ENCODE peak calls at places on chromosomes 1 and 21, in four cellular contexts. One of them, this sample, is unnamed.

GRCh38 chr1:217040696-217041095 is 317.5 kb upstream of the ESRRG start:
- DNase-seq in heart left ventricle: no peak
- DNase-seq in right lobe of liver: no peak
- DNase-seq in body of pancreas: no peak
- DNase-seq in this sample: no peak

GRCh38 chr1:86965012-86965826 is 50.8 kb downstream of the HS2ST1 start:
- DNase-seq in body of pancreas: peak
- DNase-seq in right lobe of liver: no peak
- DNase-seq in heart left ventricle: no peak
- DNase-seq in this sample: no peak

GRCh38 chr21:25881524-25882376 is 147.0 kb downstream of the GABPA start:
- DNase-seq in right lobe of liver: peak
- DNase-seq in body of pancreas: peak
- DNase-seq in heart left ventricle: peak
- DNase-seq in this sample: peak

GRCh38 chr1:170967042-170967910 is 31.9 kb downstream of the MROH9 start:
- DNase-seq in heart left ventricle: no peak
- DNase-seq in body of pancreas: peak
- DNase-seq in right lobe of liver: no peak
- DNase-seq in this sample: no peak

GRCh38 chr1:246602194-246602593 is 35.9 kb downstream of the CNST start:
- DNase-seq in heart left ventricle: no peak
- DNase-seq in right lobe of liver: no peak
- DNase-seq in body of pancreas: peak
- DNase-seq in this sample: no peak

GRCh38 chr1:98903726-98904125 is 100.9 kb downstream of the PLPPR5 start:
- DNase-seq in body of pancreas: no peak
- DNase-seq in heart left ventricle: no peak
- DNase-seq in right lobe of liver: no peak
- DNase-seq in this sample: no peak

GRCh38 chr1:59194621-59195020 is 102.3 kb upstream of the FGGY start:
- DNase-seq in heart left ventricle: no peak
- DNase-seq in right lobe of liver: no peak
- DNase-seq in body of pancreas: no peak
- DNase-seq in this sample: no peak

GRCh38 chr1:2564815-2565415 is 8.7 kb downstream of the TNFRSF14 start:
- DNase-seq in right lobe of liver: no peak
- DNase-seq in body of pancreas: no peak
- DNase-seq in heart left ventricle: no peak
- DNase-seq in this sample: no peak

GRCh38 chr1:214123061-214123784 is 135.4 kb downstream of the PROX1 start:
- DNase-seq in heart left ventricle: no peak
- DNase-seq in body of pancreas: peak
- DNase-seq in right lobe of liver: peak
- DNase-seq in this sample: peak

GRCh38 chr1:15524283-15525042 is 448 bp upstream of the CASP9 start:
- DNase-seq in body of pancreas: peak
- DNase-seq in heart left ventricle: peak
- DNase-seq in right lobe of liver: peak
- DNase-seq in this sample: peak

GRCh38 chr21:20875741-20876140 is 122.5 kb upstream of the NCAM2 start:
- DNase-seq in right lobe of liver: no peak
- DNase-seq in heart left ventricle: no peak
- DNase-seq in body of pancreas: no peak
- DNase-seq in this sample: no peak

GRCh38 chr21:19130379-19131028 is 726.9 kb upstream of the TMPRSS15 start:
- DNase-seq in body of pancreas: no peak
- DNase-seq in right lobe of liver: no peak
- DNase-seq in heart left ventricle: no peak
- DNase-seq in this sample: no peak

GRCh38 chr1:98053471-98054366 is 132.9 kb upstream of the DPYD start:
- DNase-seq in body of pancreas: peak
- DNase-seq in right lobe of liver: peak
- DNase-seq in heart left ventricle: peak
- DNase-seq in this sample: peak

GRCh38 chr1:46757956-46758304 is 39.0 kb upstream of the EFCAB14 start:
- DNase-seq in heart left ventricle: no peak
- DNase-seq in body of pancreas: no peak
- DNase-seq in right lobe of liver: no peak
- DNase-seq in this sample: no peak

GRCh38 chr21:44434568-44434925 is 20.8 kb upstream of the LRRC3 start:
- DNase-seq in heart left ventricle: peak
- DNase-seq in right lobe of liver: no peak
- DNase-seq in body of pancreas: no peak
- DNase-seq in this sample: no peak

GRCh38 chr1:153842006-153842471 is 66.8 kb downstream of the SLC27A3 start:
- DNase-seq in body of pancreas: no peak
- DNase-seq in heart left ventricle: no peak
- DNase-seq in right lobe of liver: no peak
- DNase-seq in this sample: no peak

GRCh38 chr1:110487676-110488075 is 31.3 kb downstream of the KCNA10 start:
- DNase-seq in heart left ventricle: no peak
- DNase-seq in body of pancreas: no peak
- DNase-seq in right lobe of liver: no peak
- DNase-seq in this sample: no peak

GRCh38 chr21:45080639-45081414 is 6.4 kb downstream of the ADARB1 start:
- DNase-seq in heart left ventricle: no peak
- DNase-seq in right lobe of liver: no peak
- DNase-seq in body of pancreas: no peak
- DNase-seq in this sample: peak

GRCh38 chr21:35096959-35097358 is 47.9 kb upstream of the RUNX1 start:
- DNase-seq in heart left ventricle: no peak
- DNase-seq in body of pancreas: no peak
- DNase-seq in right lobe of liver: no peak
- DNase-seq in this sample: no peak

GRCh38 chr1:222784916-222785315 is 29.9 kb upstream of the DISP1 start:
- DNase-seq in body of pancreas: no peak
- DNase-seq in right lobe of liver: no peak
- DNase-seq in heart left ventricle: no peak
- DNase-seq in this sample: no peak
- H3K4me3 ChIP-seq in body of pancreas: no peak
- H3K4me3 ChIP-seq in right lobe of liver: no peak
- H3K4me3 ChIP-seq in heart left ventricle: no peak
- H3K4me3 ChIP-seq in this sample: no peak

GRCh38 chr1:1231400-1232223 is at the start of gene SDF4:
- DNase-seq in heart left ventricle: peak
- DNase-seq in right lobe of liver: peak
- DNase-seq in body of pancreas: peak
- DNase-seq in this sample: peak
- TF ChIP-seq POLR2A in heart left ventricle: no peak
- TF ChIP-seq POLR2A in right lobe of liver: peak
- TF ChIP-seq POLR2A in body of pancreas: peak
- TF ChIP-seq POLR2A in this sample: no peak

GRCh38 chr1:160083968-160084770 is 2.8 kb downstream of the KCNJ9 start:
- DNase-seq in heart left ventricle: peak
- DNase-seq in body of pancreas: peak
- DNase-seq in right lobe of liver: peak
- DNase-seq in this sample: no peak
- H3K4me3 ChIP-seq in heart left ventricle: peak
- H3K4me3 ChIP-seq in body of pancreas: no peak
- H3K4me3 ChIP-seq in right lobe of liver: no peak
- H3K4me3 ChIP-seq in this sample: no peak

GRCh38 chr1:184755226-184756065 is 788 bp upstream of the EDEM3 start:
- DNase-seq in heart left ventricle: no peak
- DNase-seq in body of pancreas: no peak
- DNase-seq in right lobe of liver: no peak
- DNase-seq in this sample: no peak
- TF ChIP-seq POLR2A in heart left ventricle: no peak
- TF ChIP-seq POLR2A in body of pancreas: no peak
- TF ChIP-seq POLR2A in right lobe of liver: no peak
- TF ChIP-seq POLR2A in this sample: no peak

GRCh38 chr1:85580046-85580411 is 532 bp upstream of the CCN1 start:
- DNase-seq in heart left ventricle: no peak
- DNase-seq in right lobe of liver: no peak
- DNase-seq in body of pancreas: peak
- DNase-seq in this sample: peak
- H3K4me3 ChIP-seq in heart left ventricle: no peak
- H3K4me3 ChIP-seq in right lobe of liver: peak
- H3K4me3 ChIP-seq in body of pancreas: no peak
- H3K4me3 ChIP-seq in this sample: peak

GRCh38 chr21:31667141-31667540 is 7.6 kb downstream of the SOD1 start:
- DNase-seq in right lobe of liver: no peak
- DNase-seq in heart left ventricle: no peak
- DNase-seq in body of pancreas: no peak
- DNase-seq in this sample: no peak
- TF ChIP-seq POLR2A in right lobe of liver: no peak
- TF ChIP-seq POLR2A in heart left ventricle: no peak
- TF ChIP-seq POLR2A in body of pancreas: no peak
- TF ChIP-seq POLR2A in this sample: no peak

GRCh38 chr1:76074321-76075187 is at the start of gene ST6GALNAC3:
- DNase-seq in right lobe of liver: peak
- DNase-seq in heart left ventricle: peak
- DNase-seq in body of pancreas: peak
- DNase-seq in this sample: peak
- H3K4me3 ChIP-seq in right lobe of liver: peak
- H3K4me3 ChIP-seq in heart left ventricle: peak
- H3K4me3 ChIP-seq in body of pancreas: peak
- H3K4me3 ChIP-seq in this sample: peak

GRCh38 chr1:28887418-28887834 is 26.9 kb upstream of the EPB41 start:
- DNase-seq in body of pancreas: peak
- DNase-seq in right lobe of liver: peak
- DNase-seq in heart left ventricle: no peak
- DNase-seq in this sample: peak
- TF ChIP-seq POLR2A in body of pancreas: no peak
- TF ChIP-seq POLR2A in right lobe of liver: no peak
- TF ChIP-seq POLR2A in heart left ventricle: no peak
- TF ChIP-seq POLR2A in this sample: no peak

This sample was measured in uterus.